ENCODE peak calls at places on chromosomes 1 and 21, in four cellular contexts. M is stimulated activated CD8-positive, alpha-beta memory T cell treated with anti-CD3 and anti-CD28 coated beads, Interleukin-15, amount 100 ng/mL, for 24 hours; F is hypothalamus; B is body of pancreas. A is an unnamed sample.

GRCh38 chr1:33378976-33379375 is 51.9 kb downstream of the PHC2 start:
- DNase-seq in M (no peak), F (no peak), B (no peak), A (no peak)

GRCh38 chr1:11412166-11412565 is 66.8 kb upstream of the DISP3 start:
- DNase-seq in M (no peak), F (peak), B (no peak), A (no peak)

GRCh38 chr1:231855966-231856365 is 229.4 kb downstream of the DISC1 start:
- DNase-seq in M (no peak), F (no peak), B (no peak), A (no peak)

GRCh38 chr21:28906841-28907240 is 85.8 kb downstream of the LTN1 start:
- DNase-seq in M (no peak), F (no peak), B (no peak), A (no peak)

GRCh38 chr1:7409278-7409677 is 361.8 kb upstream of the VAMP3 start:
- DNase-seq in M (no peak), F (no peak), B (no peak), A (peak)

GRCh38 chr1:27149084-27149483 is 5.8 kb downstream of the SLC9A1 start:
- DNase-seq in M (no peak), F (no peak), B (no peak), A (no peak)

GRCh38 chr1:200035397-200035955 is 8.0 kb downstream of the NR5A2 start:
- DNase-seq in M (no peak), F (no peak), B (no peak), A (no peak)

GRCh38 chr1:183080406-183080805 is 57.2 kb downstream of the LAMC1 start:
- DNase-seq in M (no peak), F (no peak), B (no peak), A (no peak)

GRCh38 chr1:157961805-157962762 is 31.4 kb upstream of the KIRREL1 start:
- DNase-seq in M (no peak), F (no peak), B (no peak), A (no peak)

GRCh38 chr1:145983959-145984830 is 12.2 kb downstream of the TXNIP start:
- DNase-seq in M (no peak), F (no peak), B (no peak), A (no peak)

GRCh38 chr1:18643154-18644012 is 12.7 kb downstream of the PAX7 start:
- DNase-seq in M (no peak), F (no peak), B (no peak), A (no peak)

GRCh38 chr1:22104865-22105437 is 37.9 kb downstream of the WNT4 start:
- DNase-seq in M (no peak), F (no peak), B (no peak), A (no peak)

GRCh38 chr1:115092214-115092613 is 2.9 kb upstream of the TSPAN2 start:
- DNase-seq in M (no peak), F (no peak), B (no peak), A (no peak)

GRCh38 chr1:154998818-154999650 is 3.6 kb upstream of the ZBTB7B start:
- DNase-seq in M (no peak), F (peak), B (peak), A (peak)

GRCh38 chr1:20721117-20722061 is 3.6 kb upstream of the KIF17 start:
- DNase-seq in M (no peak), F (no peak), B (no peak), A (no peak)

GRCh38 chr1:27412502-27412901 is 20.1 kb downstream of the GPR3 start:
- DNase-seq in M (no peak), F (no peak), B (no peak), A (no peak)

GRCh38 chr1:116508984-116509980 is 61.5 kb downstream of the CD58 start:
- DNase-seq in M (no peak), F (no peak), B (no peak), A (no peak)

GRCh38 chr1:227785812-227786608 is 29.5 kb upstream of the PRSS38 start:
- DNase-seq in M (no peak), F (no peak), B (peak), A (peak)

GRCh38 chr1:114473796-114474195 is 37.2 kb downstream of the TRIM33 start:
- DNase-seq in M (no peak), F (no peak), B (no peak), A (no peak)

GRCh38 chr1:22586356-22587130 is 23.3 kb downstream of the EPHA8 start:
- DNase-seq in M (no peak), F (no peak), B (no peak), A (no peak)

GRCh38 chr1:20440785-20441200 is 45.2 kb downstream of the CAMK2N1 start:
- DNase-seq in M (no peak), F (peak), B (peak), A (peak)

GRCh38 chr1:201011616-201012015 is 11.9 kb downstream of the KIF21B start:
- DNase-seq in M (no peak), F (no peak), B (no peak), A (no peak)

GRCh38 chr1:35505911-35506798 is 51.0 kb downstream of the KIAA0319L start:
- DNase-seq in M (no peak), F (no peak), B (peak), A (no peak)

GRCh38 chr1:150551049-150551783 is 2.0 kb downstream of the ADAMTSL4 start:
- DNase-seq in M (no peak), F (no peak), B (no peak), A (no peak)

GRCh38 chr1:95863086-95863485 is 629.1 kb downstream of the RWDD3 start:
- DNase-seq in M (no peak), F (no peak), B (no peak), A (no peak)

GRCh38 chr1:168879906-168880734 is 151.1 kb upstream of the DPT start:
- DNase-seq in M (no peak), F (no peak), B (peak), A (no peak)

GRCh38 chr21:31182231-31183129 is 144.2 kb upstream of the KRTAP19-8 start:
- DNase-seq in M (peak), F (no peak), B (no peak), A (no peak)

GRCh38 chr21:34933609-34934345 is 115.3 kb downstream of the RUNX1 start:
- DNase-seq in M (no peak), F (no peak), B (no peak), A (no peak)

GRCh38 chr1:98306517-98307089 is 354.9 kb upstream of the SNX7 start:
- DNase-seq in M (no peak), F (no peak), B (no peak), A (no peak)

A was measured in left lobe of liver.